ENCODE peak calls at places on chromosomes 16 and 17, in six cellular contexts. W, B, Q, R, O and S are unnamed samples. For H3K4me1, the result is how much of the 10 kb centered on the place peaks cover.

GRCh38 chr16:47375423-47375822 is 85.4 kb downstream of the ITFG1 start:
- DNase-seq in R (no peak), W (no peak), B (no peak), Q (no peak), O (no peak), S (no peak)

GRCh38 chr17:37731056-37731455 is 13.8 kb downstream of the HNF1B start:
- DNase-seq in O (no peak), Q (no peak), R (no peak), W (no peak), B (no peak), S (no peak)

GRCh38 chr16:52837251-52837650 is 215.4 kb downstream of the CHD9NB start:
- DNase-seq in W (no peak), B (no peak), R (no peak), O (no peak), Q (no peak), S (no peak)

GRCh38 chr16:65490296-65490695 is 368.4 kb upstream of the CDH11 start:
- DNase-seq in Q (no peak), W (no peak), O (no peak), B (no peak), R (no peak), S (no peak)

GRCh38 chr16:49523435-49524159 is 150.0 kb downstream of the C16orf78 start:
- DNase-seq in O (no peak), B (no peak), R (no peak), W (no peak), Q (no peak), S (no peak)

GRCh38 chr17:35368086-35368824 is 5.2 kb downstream of the SLFN11 start:
- DNase-seq in Q (no peak), R (peak), B (no peak), W (no peak), O (no peak), S (no peak)

GRCh38 chr16:85959686-85960085 is 60.7 kb downstream of the IRF8 start:
- DNase-seq in Q (no peak), B (no peak), O (no peak), W (no peak), R (no peak), S (no peak)

GRCh38 chr17:17115620-17116019 is 73.4 kb downstream of the MPRIP start:
- DNase-seq in B (no peak), Q (no peak), R (no peak), O (no peak), W (no peak), S (no peak)

GRCh38 chr17:59496178-59496577 is 69.2 kb upstream of the DHX40 start:
- DNase-seq in B (no peak), R (no peak), O (no peak), W (peak), Q (no peak), S (no peak)

GRCh38 chr17:18981642-18982424 is 22.7 kb downstream of the FAM83G start:
- DNase-seq in O (no peak), W (peak), B (no peak), R (no peak), Q (peak), S (no peak)

GRCh38 chr16:58462997-58463891 is 36.7 kb upstream of the NDRG4 start:
- DNase-seq in O (no peak), W (no peak), R (no peak), Q (no peak), B (no peak), S (peak)

GRCh38 chr17:2173005-2173404 is 118.1 kb downstream of the HIC1 start:
- DNase-seq in O (peak), Q (no peak), R (no peak), B (peak), W (peak), S (no peak)

GRCh38 chr17:53137919-53138318 is 684.8 kb upstream of the KIF2B start:
- DNase-seq in Q (no peak), W (no peak), O (no peak), B (no peak), R (no peak), S (no peak)

GRCh38 chr17:71163121-71163812 is 957.6 kb upstream of the SOX9 start:
- DNase-seq in B (no peak), W (peak), O (peak), Q (peak), R (no peak), S (peak)

GRCh38 chr17:57868007-57868774 is 18.3 kb upstream of the MRPS23 start:
- DNase-seq in R (peak), O (peak), W (peak), Q (peak), B (peak), S (peak)

GRCh38 chr16:48409839-48410610 is 24.8 kb upstream of the SIAH1 start:
- DNase-seq in B (no peak), W (peak), Q (no peak), O (peak), R (no peak), S (peak)

GRCh38 chr17:247767-248166 is 66.3 kb upstream of the DOC2B start:
- DNase-seq in W (peak), O (peak), R (no peak), Q (no peak), B (peak), S (no peak)

GRCh38 chr17:5467416-5467815 is 1.4 kb downstream of the DHX33 start:
- DNase-seq in R (no peak), W (no peak), Q (no peak), B (no peak), O (no peak), S (no peak)

GRCh38 chr16:54506691-54507090 is 220.1 kb upstream of the IRX3 start:
- DNase-seq in B (no peak), Q (no peak), O (peak), W (no peak), R (no peak), S (no peak)

GRCh38 chr17:30236807-30237206 is 1.3 kb upstream of the SLC6A4 start:
- DNase-seq in O (peak), B (no peak), W (peak), R (peak), Q (peak), S (peak)

GRCh38 chr16:86755571-86756006 is 177.2 kb downstream of the FOXL1 start:
- DNase-seq in R (no peak), W (no peak), Q (no peak), B (no peak), O (no peak), S (no peak)

GRCh38 chr16:25395528-25395927 is 137.9 kb upstream of the ZKSCAN2 start:
- DNase-seq in B (no peak), R (no peak), O (no peak), Q (no peak), W (no peak), S (no peak)

GRCh38 chr17:68305132-68305531 is 13.8 kb downstream of the ARSG start:
- DNase-seq in R (no peak), W (no peak), B (no peak), O (no peak), Q (no peak), S (no peak)

GRCh38 chr17:2179615-2180295 is 123.8 kb downstream of the SMG6 start:
- DNase-seq in O (peak), R (peak), Q (peak), B (peak), W (peak), S (peak)

GRCh38 chr17:75244133-75244866 is 17.1 kb downstream of the GGA3 start:
- DNase-seq in W (no peak), Q (no peak), B (no peak), O (no peak), R (no peak), S (no peak)

GRCh38 chr16:16185095-16185494 is 38.2 kb downstream of the ABCC6 start:
- DNase-seq in O (no peak), W (no peak), B (no peak), R (no peak), Q (no peak), S (no peak)

GRCh38 chr16:51881731-51882130 is 665.2 kb downstream of the TOX3 start:
- DNase-seq in Q (no peak), W (no peak), O (no peak), R (no peak), B (no peak), S (no peak)

GRCh38 chr16:20301840-20302239 is 25.5 kb downstream of the GP2 start:
- DNase-seq in W (no peak), O (no peak), Q (no peak), R (no peak), B (no peak), S (no peak)

GRCh38 chr16:27449434-27450188 is 47.6 kb downstream of the IL21R start:
- DNase-seq in W (no peak), R (no peak), Q (no peak), O (no peak), B (no peak), S (no peak)

GRCh38 chr17:81801327-81801726 is 2.6 kb upstream of the GCGR start:
- DNase-seq in R (no peak), W (no peak), B (no peak), Q (no peak), O (no peak), S (no peak)

GRCh38 chr16:46950009-46950408 is 23.5 kb downstream of the DNAJA2 start:
- DNase-seq in B (no peak), Q (no peak), W (no peak), O (no peak), R (no peak), S (no peak)

GRCh38 chr17:50861822-50862528 is 4.2 kb downstream of the TOB1 start:
- DNase-seq in W (no peak), R (no peak), B (no peak), Q (no peak), O (no peak), S (no peak)

GRCh38 chr17:19248923-19249574 is 11.9 kb downstream of the EPN2 start:
- DNase-seq in R (no peak), O (peak), B (peak), Q (peak), W (peak), S (peak)

GRCh38 chr16:46549477-46549876 is 71.7 kb downstream of the SHCBP1 start:
- DNase-seq in Q (no peak), O (no peak), R (no peak), B (no peak), W (no peak), S (no peak)

GRCh38 chr16:52497067-52497816 is 49.7 kb downstream of the TOX3 start:
- DNase-seq in Q (no peak), B (no peak), O (no peak), R (no peak), W (no peak), S (no peak)

GRCh38 chr16:1348441-1348840 is 3.2 kb downstream of the TSR3 start:
- DNase-seq in O (no peak), Q (no peak), W (no peak), B (no peak), R (no peak), S (no peak)

GRCh38 chr17:72296456-72296855 is 175.6 kb downstream of the SOX9 start:
- DNase-seq in W (no peak), B (no peak), O (no peak), Q (no peak), R (no peak), S (no peak)

GRCh38 chr16:25212636-25213035 is 4.1 kb upstream of the AQP8 start:
- DNase-seq in W (no peak), R (no peak), Q (no peak), B (no peak), O (no peak), S (no peak)

GRCh38 chr17:4175921-4176802 is 33.2 kb downstream of the CYB5D2 start:
- DNase-seq in B (no peak), Q (no peak), O (peak), R (no peak), W (no peak), S (no peak)

DNA sequence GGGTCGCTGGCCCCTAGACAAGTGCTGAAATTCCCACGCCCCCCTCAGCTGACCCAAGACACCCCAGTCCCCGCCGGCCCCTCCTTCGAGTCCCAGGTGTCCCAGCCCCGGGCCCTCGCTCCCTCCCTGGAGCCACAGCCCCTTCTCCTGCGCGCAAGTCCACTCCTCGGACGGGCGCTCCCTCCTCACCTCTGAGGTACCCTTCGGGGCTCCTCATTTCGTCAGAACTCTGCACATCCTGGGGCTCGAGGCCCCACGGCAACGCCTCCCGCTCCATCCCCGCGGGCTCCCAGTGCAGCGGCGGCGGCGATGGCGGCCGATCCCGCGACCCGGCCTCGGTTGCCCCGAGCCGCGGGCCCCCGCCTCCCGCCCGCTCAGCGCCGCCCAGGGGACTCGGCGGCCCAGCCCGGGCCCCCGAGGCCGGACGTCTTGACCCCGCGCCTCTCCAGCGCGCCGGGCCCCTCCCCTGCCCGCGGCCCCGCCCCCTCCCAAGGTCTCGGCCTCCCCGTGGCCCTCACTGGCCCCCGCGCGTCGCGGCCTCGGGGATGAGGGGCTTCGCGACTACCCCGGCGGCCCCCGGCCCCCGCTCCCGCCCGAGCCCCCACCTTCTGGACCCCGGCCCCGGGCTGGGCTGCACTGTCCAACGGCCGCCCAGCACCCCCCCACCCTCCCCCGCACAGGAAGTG is at the start of gene ZNF768:
- DNase-seq in W (peak), R (no peak), Q (no peak), B (peak), O (peak), S (peak)
- TF ChIP-seq POLR2A in W (no peak), R (no peak), Q (no peak), B (no peak), O (peak), S (no peak)

GRCh38 chr17:7479389-7480192 is at the start of gene ZBTB4:
- DNase-seq in B (peak), Q (peak), O (peak), R (no peak), W (peak), S (peak)

GRCh38 chr17:7484067-7484963 is at the start of gene POLR2A:
- DNase-seq in Q (peak), W (peak), R (peak), B (peak), O (peak), S (peak)

GRCh38 chr17:7486181-7486580 is 2.0 kb downstream of the POLR2A start:
- DNase-seq in Q (no peak), B (no peak), W (no peak), O (no peak), R (no peak), S (no peak)

GRCh38 chr17:7484964-7485377 is 805 bp downstream of the POLR2A start:
- DNase-seq in W (no peak), B (no peak), Q (no peak), R (no peak), O (no peak), S (no peak)

GRCh38 chr17:7483238-7484066 is 714 bp upstream of the POLR2A start:
- DNase-seq in Q (peak), B (peak), W (peak), O (peak), R (peak), S (peak)
- H3K4me1 ChIP-seq in Q (under half), B (half or more), W (under half), O (half or more), R (under half), S (under half)

GRCh38 chr17:48037924-48038323 is 327 bp upstream of the COPZ2 start:
- DNase-seq in B (no peak), W (no peak), O (no peak), Q (no peak), R (no peak), S (no peak)

GRCh38 chr17:48038687-48039086 is 1.1 kb upstream of the COPZ2 start:
- DNase-seq in B (no peak), Q (no peak), W (no peak), O (no peak), R (no peak), S (no peak)

GRCh38 chr17:48037036-48037881 is at the start of gene COPZ2:
- DNase-seq in B (peak), R (peak), Q (peak), O (peak), W (peak), S (peak)

GRCh38 chr17:48031966-48032365 is 5.6 kb downstream of the COPZ2 start:
- DNase-seq in O (no peak), Q (no peak), W (no peak), R (no peak), B (no peak), S (no peak)

GRCh38 chr17:48036693-48037035 is 933 bp downstream of the COPZ2 start:
- DNase-seq in B (no peak), Q (no peak), R (no peak), O (no peak), W (no peak), S (no peak)
- H3K4me3 ChIP-seq in B (peak), Q (peak), R (peak), O (peak), W (no peak), S (peak)

GRCh38 chr16:31875112-31875803 is 1.7 kb downstream of the ZNF267 start:
- DNase-seq in O (no peak), Q (no peak), R (no peak), B (no peak), W (no peak), S (no peak)

GRCh38 chr16:31876955-31877828 is 3.6 kb downstream of the ZNF267 start:
- DNase-seq in R (no peak), W (no peak), B (no peak), O (peak), Q (no peak), S (no peak)

GRCh38 chr16:31877876-31878642 is 4.5 kb downstream of the ZNF267 start:
- DNase-seq in O (no peak), B (no peak), Q (no peak), R (no peak), W (no peak), S (no peak)

GRCh38 chr16:31879937-31880321 is 6.3 kb downstream of the ZNF267 start:
- DNase-seq in W (no peak), O (no peak), B (no peak), Q (no peak), R (no peak), S (no peak)

DNA sequence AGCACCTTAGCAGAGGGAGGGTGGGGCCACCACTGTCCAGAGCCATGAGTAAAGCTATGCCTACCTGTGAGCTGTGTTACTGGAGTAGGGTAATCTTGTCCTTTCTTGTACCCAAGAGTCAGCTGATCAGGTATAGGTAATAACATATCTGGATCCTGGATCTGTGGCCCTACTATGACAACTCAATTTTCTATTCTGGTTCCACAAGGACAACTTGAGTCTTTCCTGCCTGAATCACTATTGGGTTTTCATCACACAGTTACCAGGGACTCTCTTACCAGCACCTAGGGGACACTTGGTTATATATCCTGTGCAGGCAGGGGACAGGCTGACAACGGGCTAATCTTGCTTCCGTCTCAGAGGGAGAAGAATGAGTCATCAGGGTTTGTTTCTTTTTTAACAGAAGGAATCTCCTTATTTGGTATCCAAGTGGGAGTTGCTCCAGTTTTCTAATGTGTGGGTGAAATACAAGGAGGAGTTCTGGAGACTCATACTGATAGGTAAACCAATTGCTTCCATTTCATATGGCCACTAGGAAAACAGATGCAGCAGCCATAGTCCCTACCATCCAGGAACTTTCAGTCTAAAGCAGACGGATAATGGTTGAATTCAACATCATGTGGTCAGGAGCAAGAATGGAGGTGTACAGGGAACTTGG is 6.8 kb downstream of the ZNF267 start:
- DNase-seq in B (no peak), O (peak), R (no peak), W (peak), Q (no peak), S (no peak)
- TF ChIP-seq POLR2A in B (no peak), O (peak), R (no peak), W (no peak), Q (no peak), S (no peak)

GRCh38 chr17:28725660-28726395 is at the start of gene TLCD1:
- DNase-seq in O (peak), Q (peak), B (peak), R (no peak), W (peak), S (peak)
- H3K4me1 ChIP-seq in O (under half), Q (under half), B (half or more), R (under half), W (half or more), S (under half)

DNA sequence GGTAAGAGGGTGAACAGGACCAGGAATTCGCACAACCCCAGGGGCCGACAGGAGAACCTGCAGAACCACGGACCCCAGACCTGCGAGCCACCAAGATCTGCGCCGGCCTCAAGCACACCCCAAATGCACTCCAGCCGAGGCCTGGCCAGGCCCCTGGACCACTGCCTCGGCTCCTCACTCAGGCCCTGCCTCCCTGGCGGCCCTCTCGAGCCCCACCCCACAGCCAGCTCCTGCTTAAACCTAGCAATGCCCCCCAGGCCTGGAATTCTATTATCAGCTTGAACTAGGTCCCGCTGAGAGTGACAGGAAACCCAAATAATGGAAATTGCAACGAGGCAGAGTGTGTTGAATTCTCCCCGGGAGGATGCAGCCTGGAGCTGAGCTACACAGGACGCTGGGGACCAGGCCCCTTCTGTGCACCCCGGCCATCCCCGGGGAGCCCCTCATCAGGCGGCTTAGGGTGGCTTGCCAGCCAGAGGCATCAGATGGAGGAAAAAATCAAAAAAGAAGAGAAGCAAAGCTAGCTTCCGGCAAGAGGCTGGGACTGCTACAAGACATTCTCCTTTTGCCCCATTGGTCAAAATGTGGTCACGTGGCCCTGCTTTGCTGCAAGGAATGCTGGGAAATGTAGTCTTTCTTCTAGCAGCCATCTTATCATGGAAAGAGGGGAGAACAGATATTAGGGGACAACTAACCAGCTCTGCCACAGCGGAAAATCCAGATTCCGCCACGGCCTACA is 2.4 kb upstream of the ENPP7 start:
- DNase-seq in B (peak), W (peak), Q (peak), O (peak), R (peak), S (peak)
- H3K4me3 ChIP-seq in B (peak), W (no peak), Q (peak), O (peak), R (peak), S (peak)